ENCODE peak calls at places on chromosomes 5 and 9, in five cellular contexts. Z, V, N, R and B are unnamed samples.

GRCh38 chr9:87226896-87227295 is 270.8 kb upstream of the DAPK1 start:
- DNase-seq in V (no peak), R (no peak), N (no peak), Z (no peak), B (no peak)

GRCh38 chr5:165620394-165620793 is 2115.0 kb downstream of the MAT2B start:
- DNase-seq in Z (peak; percentile 15), N (no peak), R (no peak), V (no peak), B (no peak)

GRCh38 chr9:105308448-105309412 is 64.3 kb downstream of the SLC44A1 start:
- DNase-seq in Z (no peak), N (no peak), V (no peak), R (no peak), B (no peak)

GRCh38 chr9:114805670-114806551 is at the start of gene TNFSF15:
- DNase-seq in Z (peak; percentile 75), R (peak; percentile 20), N (no peak), V (no peak), B (no peak)

GRCh38 chr5:168317521-168318147 is 26.2 kb downstream of the WWC1 start:
- DNase-seq in V (no peak), N (no peak), R (no peak), Z (peak; percentile 75), B (no peak)

GRCh38 chr5:85591311-85591710 is 1026.4 kb upstream of the COX7C start:
- DNase-seq in Z (no peak), R (no peak), N (no peak), V (no peak), B (no peak)

GRCh38 chr9:89770779-89771178 is 166.0 kb downstream of the GADD45G start:
- DNase-seq in Z (no peak), N (no peak), V (no peak), R (no peak), B (no peak)

GRCh38 chr9:14730367-14730958 is 7.9 kb upstream of the CER1 start:
- DNase-seq in R (no peak), V (no peak), N (no peak), Z (no peak), B (no peak)

GRCh38 chr9:136617746-136618577 is 44.8 kb upstream of the EGFL7 start:
- DNase-seq in Z (no peak), N (no peak), V (no peak), R (no peak), B (peak; percentile 34)

GRCh38 chr9:16425572-16425971 is 444.9 kb downstream of the BNC2 start:
- DNase-seq in V (no peak), R (no peak), Z (no peak), N (no peak), B (no peak)